ENCODE peak calls at places on chromosomes 11 and 22, in ten cellular contexts. H is upper lobe of right lung; K is epithelial cell of esophagus; V is fibroblast of lung; C is Peyer's patch; M is cardiac muscle cell; J is osteoblast; E is OCI-LY7; O is CD8-positive, alpha-beta T cell; T is A549. Y is an unnamed sample.

GRCh38 chr11:88307749-88308425 is 29.6 kb downstream of the CTSC start:
- DNase-seq in J (no peak), O (no peak), K (no peak), C (no peak), T (no peak), H (no peak), V (no peak), M (no peak), E (no peak), Y (no peak)

GRCh38 chr22:27719535-27720227 is 81.9 kb downstream of the MN1 start:
- DNase-seq in K (peak), T (peak), O (no peak), H (peak), J (peak), C (no peak), M (no peak), E (peak), V (peak), Y (no peak)

GRCh38 chr11:1448166-1448825 is 38.3 kb downstream of the MOB2 start:
- DNase-seq in E (no peak), C (no peak), M (no peak), K (no peak), T (no peak), H (no peak), J (peak), V (no peak), O (no peak), Y (no peak)

GRCh38 chr11:12556788-12557384 is 117.3 kb upstream of the TEAD1 start:
- DNase-seq in T (peak), V (peak), M (peak), J (peak), H (no peak), C (no peak), O (no peak), E (no peak), K (peak), Y (no peak)

GRCh38 chr11:75656044-75656726 is 12.7 kb downstream of the MAP6 start:
- DNase-seq in O (no peak), T (no peak), M (no peak), E (no peak), K (peak), H (no peak), V (no peak), C (no peak), J (no peak), Y (no peak)

GRCh38 chr11:57288771-57289579 is 35.8 kb downstream of the TNKS1BP1 start:
- DNase-seq in C (no peak), H (no peak), K (peak), V (peak), E (no peak), T (no peak), O (no peak), M (no peak), J (peak), Y (no peak)

GRCh38 chr11:68724293-68724692 is 27.0 kb downstream of the TESMIN start:
- DNase-seq in O (no peak), H (no peak), E (no peak), V (no peak), J (no peak), K (no peak), C (no peak), T (no peak), M (no peak), Y (no peak)

GRCh38 chr11:107679255-107680024 is 32.4 kb downstream of the SLN start:
- DNase-seq in C (no peak), E (no peak), J (no peak), K (no peak), H (no peak), M (no peak), V (no peak), O (no peak), T (no peak), Y (no peak)

GRCh38 chr11:9600651-9601040 is 27.2 kb downstream of the WEE1 start:
- DNase-seq in M (no peak), C (no peak), H (no peak), T (no peak), J (peak), O (no peak), V (no peak), E (peak), K (peak), Y (no peak)

GRCh38 chr11:8384199-8384821 is 120.6 kb upstream of the LMO1 start:
- DNase-seq in M (peak), K (peak), O (no peak), J (peak), V (peak), H (peak), T (peak), E (no peak), C (no peak), Y (peak)

GRCh38 chr11:111731839-111732238 is 34.4 kb downstream of the PPP2R1B start:
- DNase-seq in O (no peak), T (no peak), V (no peak), K (no peak), C (no peak), J (peak), H (no peak), M (no peak), E (no peak), Y (no peak)

GRCh38 chr22:46098525-46099475 is 51.5 kb upstream of the PPARA start:
- DNase-seq in T (no peak), V (no peak), H (no peak), O (no peak), M (no peak), C (no peak), J (no peak), K (no peak), E (no peak), Y (no peak)

GRCh38 chr11:9773524-9773923 is 109.6 kb downstream of the SWAP70 start:
- DNase-seq in M (no peak), O (no peak), E (no peak), H (no peak), V (no peak), C (no peak), K (no peak), J (no peak), T (no peak), Y (no peak)

GRCh38 chr11:18700375-18700774 is 1.8 kb downstream of the TMEM86A start:
- DNase-seq in J (no peak), O (no peak), E (no peak), V (no peak), K (peak), M (no peak), T (no peak), H (no peak), C (no peak), Y (no peak)

GRCh38 chr11:67508486-67509121 is 642 bp upstream of the CDK2AP2 start:
- DNase-seq in O (peak), J (peak), T (peak), V (peak), K (peak), H (peak), E (peak), M (peak), C (peak), Y (peak)

GRCh38 chr11:94511932-94512781 is at the start of gene C11orf97:
- DNase-seq in H (peak), V (peak), M (peak), K (peak), T (no peak), J (peak), E (no peak), O (peak), C (peak), Y (no peak)
- TF ChIP-seq CTCF in H (no peak), V (no peak), M (no peak), K (no peak), T (no peak), J (no peak), E (no peak), O (no peak), C (no peak), Y (no peak)

GRCh38 chr22:17946691-17947367 is 77.5 kb downstream of the MICAL3 start:
- DNase-seq in O (no peak), T (no peak), J (peak), K (peak), E (no peak), C (no peak), V (no peak), M (peak), H (no peak), Y (no peak)

GRCh38 chr22:17943533-17944204 is 80.7 kb downstream of the MICAL3 start:
- DNase-seq in K (no peak), J (no peak), M (no peak), T (no peak), O (no peak), C (peak), V (no peak), E (no peak), H (no peak), Y (peak)

GRCh38 chr22:17944205-17944725 is 80.1 kb downstream of the MICAL3 start:
- DNase-seq in J (no peak), C (no peak), E (no peak), H (no peak), T (no peak), K (no peak), V (no peak), O (no peak), M (no peak), Y (no peak)

GRCh38 chr22:17945851-17946690 is 78.3 kb downstream of the MICAL3 start:
- DNase-seq in H (no peak), C (no peak), K (peak), V (no peak), E (peak), J (peak), O (no peak), M (no peak), T (no peak), Y (no peak)

DNA sequence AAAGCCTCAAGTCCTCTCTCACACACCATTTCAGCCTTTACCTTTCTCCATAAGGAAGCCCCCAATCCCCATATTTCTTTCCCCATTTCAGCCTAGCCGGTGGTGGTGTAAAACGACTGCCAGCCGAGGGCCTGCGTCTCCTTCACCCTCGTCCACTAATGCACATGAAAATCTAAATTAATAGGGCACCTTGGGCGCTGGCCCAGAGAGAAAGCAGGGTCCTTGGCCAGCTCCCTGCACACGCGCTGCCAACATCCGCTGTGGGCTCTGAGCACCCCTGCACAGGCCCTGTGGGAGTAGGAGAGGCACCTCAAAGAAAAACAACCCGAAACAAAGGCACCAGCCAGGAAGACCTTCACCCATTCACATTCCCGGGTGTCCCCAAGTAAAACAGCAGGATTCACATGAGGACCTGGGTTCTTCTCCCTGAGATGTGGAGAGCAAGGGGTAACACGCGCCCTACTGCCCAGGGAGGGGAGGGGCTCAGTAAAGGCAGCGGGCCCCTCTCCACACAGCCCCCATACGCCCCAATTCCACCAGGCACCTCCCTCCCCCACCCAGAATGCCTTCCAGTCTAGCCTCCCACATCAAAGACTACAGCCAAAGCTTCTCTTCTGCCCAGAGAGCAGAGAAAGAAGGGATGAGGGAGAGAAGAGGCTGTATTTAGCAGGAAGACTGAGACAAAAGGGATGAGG is 79.1 kb downstream of the MICAL3 start:
- DNase-seq in J (peak), M (no peak), K (no peak), V (no peak), O (no peak), H (no peak), C (no peak), T (no peak), E (no peak), Y (no peak)
- H3K4me3 ChIP-seq in J (no peak), M (no peak), K (no peak), V (no peak), O (no peak), H (no peak), C (no peak), T (no peak), E (no peak), Y (no peak)

DNA sequence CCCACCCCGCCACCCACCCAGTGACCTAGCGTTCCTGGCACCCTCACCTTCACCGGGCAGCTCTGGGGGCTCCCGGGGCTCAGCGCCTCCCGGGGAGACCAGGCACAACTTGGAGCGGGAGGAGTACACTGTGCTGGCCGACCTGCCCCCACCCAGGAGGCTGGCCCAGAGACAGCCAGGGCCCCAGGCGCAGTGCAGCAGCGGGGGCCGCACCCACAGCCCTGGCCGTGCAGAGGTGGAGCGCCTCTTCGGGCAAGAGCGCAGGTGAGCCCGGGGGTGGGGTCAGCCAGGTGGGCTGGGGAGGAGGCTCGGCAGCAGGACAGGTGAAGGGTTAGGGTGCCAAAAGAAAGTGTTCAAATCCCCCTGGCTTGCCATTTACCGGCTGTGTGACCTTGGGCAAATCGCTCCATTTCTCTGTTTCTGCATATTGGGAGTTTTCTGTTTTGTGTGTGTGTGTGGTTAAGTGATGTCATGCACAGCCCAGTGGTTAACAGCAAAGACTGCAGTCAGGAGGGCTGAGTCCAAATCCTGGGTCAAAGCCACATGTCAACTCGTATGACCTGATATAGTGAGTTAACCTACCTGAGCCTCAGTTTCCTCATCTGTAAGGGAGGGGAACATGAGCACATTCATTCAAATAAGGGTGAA is 29.5 kb downstream of the TRIOBP start:
- DNase-seq in K (peak), C (no peak), E (peak), H (no peak), T (no peak), J (peak), O (no peak), M (no peak), V (peak), Y (no peak)
- TF ChIP-seq CTCF in K (no peak), C (no peak), E (peak), H (no peak), T (no peak), J (peak), O (no peak), M (peak), V (no peak), Y (no peak)

DNA sequence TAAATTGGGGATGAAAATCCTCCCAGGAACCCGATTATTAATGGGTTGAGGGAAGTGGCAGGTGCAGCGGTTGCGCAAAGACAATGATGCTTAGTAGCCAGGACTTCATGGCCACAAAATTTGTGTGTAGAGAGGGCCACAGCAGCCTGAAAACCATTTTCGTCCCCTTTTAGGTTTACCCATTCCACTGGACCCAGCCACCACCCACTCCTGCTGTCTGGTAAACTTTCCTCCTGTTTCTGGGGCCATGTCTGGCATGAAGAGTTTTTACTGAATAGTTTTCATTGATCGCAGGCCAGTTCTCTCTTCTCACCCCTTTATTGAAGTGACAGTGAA is 69.5 kb upstream of the SYT13 start:
- DNase-seq in T (no peak), M (no peak), H (no peak), E (no peak), V (no peak), C (no peak), K (no peak), O (no peak), J (no peak), Y (no peak)
- H3K4me3 ChIP-seq in T (peak), M (peak), H (peak), E (peak), V (peak), C (peak), K (no peak), O (peak), J (peak), Y (no peak)

GRCh38 chr11:27718853-27719574 is 18.8 kb upstream of the BDNF start:
- DNase-seq in K (peak), J (peak), V (peak), M (peak), O (no peak), C (no peak), H (peak), T (peak), E (no peak), Y (no peak)
- TF ChIP-seq CTCF in K (no peak), J (no peak), V (no peak), M (no peak), O (no peak), C (no peak), H (no peak), T (no peak), E (no peak), Y (no peak)

DNA sequence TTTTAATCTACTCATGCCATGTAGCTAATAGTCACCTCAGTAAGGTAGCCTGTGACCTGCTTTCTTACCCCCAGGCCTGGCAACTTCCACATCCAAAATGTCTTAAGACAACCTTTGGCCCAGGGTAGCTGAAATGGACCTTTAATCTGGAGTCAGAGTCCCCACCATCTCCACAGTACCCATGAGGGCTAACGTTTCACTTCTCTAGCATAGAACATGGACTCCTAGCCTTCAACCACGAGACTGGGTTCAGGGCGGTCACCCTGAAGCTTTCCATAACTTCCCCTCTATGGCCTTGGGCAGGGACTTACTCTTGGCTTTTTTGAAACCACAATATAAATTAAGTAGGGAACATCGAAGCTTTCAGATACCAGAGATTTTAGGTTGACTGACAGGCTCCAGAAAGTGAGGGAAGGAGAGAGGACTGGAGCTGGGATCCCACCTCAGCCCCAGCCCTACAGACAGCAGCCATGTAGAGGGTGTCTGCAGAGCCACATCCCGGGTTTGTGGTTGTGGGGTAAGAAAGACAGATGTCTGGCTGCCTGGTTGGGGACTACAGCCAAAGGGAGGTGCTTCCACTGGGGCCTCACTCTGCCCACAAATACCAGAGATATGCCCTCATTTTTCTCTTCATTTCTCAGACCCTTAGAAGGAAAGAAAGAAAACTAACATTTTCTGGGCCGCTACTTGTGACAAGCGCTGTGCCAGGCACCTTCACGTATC is 2.6 kb downstream of the TBC1D10A start:
- DNase-seq in V (peak), O (peak), M (no peak), K (no peak), C (peak), J (peak), E (no peak), T (no peak), H (no peak), Y (no peak)
- H3K4me3 ChIP-seq in V (peak), O (peak), M (no peak), K (no peak), C (no peak), J (peak), E (no peak), T (no peak), H (peak), Y (no peak)

GRCh38 chr11:64100345-64100744 is 64.6 kb downstream of the FLRT1 start:
- DNase-seq in M (no peak), K (no peak), V (no peak), O (no peak), T (no peak), J (no peak), E (peak), C (no peak), H (no peak), Y (no peak)
- TF ChIP-seq CTCF in M (peak), K (no peak), V (no peak), O (no peak), T (no peak), J (peak), E (peak), C (no peak), H (no peak), Y (peak)

GRCh38 chr22:39174498-39175120 is 22.1 kb upstream of the CBX7 start:
- DNase-seq in K (peak), E (peak), O (peak), H (peak), M (peak), V (peak), C (peak), T (peak), J (peak), Y (no peak)
- H3K4me3 ChIP-seq in K (no peak), E (no peak), O (peak), H (no peak), M (no peak), V (no peak), C (no peak), T (no peak), J (peak), Y (no peak)